ENCODE peak calls at places on chromosomes 11 and 22, in nine cellular contexts. One of them, this sample, is unnamed.

GRCh38 chr11:44188643-44189042 is 93.2 kb downstream of the EXT2 start:
- DNase-seq in putamen: no peak
- DNase-seq in small intestine: no peak
- DNase-seq in lung microvascular endothelial cell: peak; percentile 8
- DNase-seq in activated CD8-positive, alpha-beta memory T cell treated with anti-CD3 and anti-CD28 coated beads for 1 hour: no peak
- DNase-seq in uterus: no peak
- DNase-seq in H7: no peak
- DNase-seq in GM23338: no peak
- DNase-seq in OCI-M1: no peak
- DNase-seq in this sample: no peak

GRCh38 chr11:77079666-77080065 is 12.9 kb downstream of the CAPN5 start:
- DNase-seq in putamen: no peak
- DNase-seq in activated CD8-positive, alpha-beta memory T cell treated with anti-CD3 and anti-CD28 coated beads for 1 hour: no peak
- DNase-seq in GM23338: no peak
- DNase-seq in H7: no peak
- DNase-seq in small intestine: no peak
- DNase-seq in OCI-M1: no peak
- DNase-seq in uterus: no peak
- DNase-seq in lung microvascular endothelial cell: no peak
- DNase-seq in this sample: no peak

GRCh38 chr11:25910090-25910489 is 421.8 kb upstream of the ANO3 start:
- DNase-seq in H7: no peak
- DNase-seq in activated CD8-positive, alpha-beta memory T cell treated with anti-CD3 and anti-CD28 coated beads for 1 hour: no peak
- DNase-seq in putamen: peak; percentile 30
- DNase-seq in uterus: no peak
- DNase-seq in lung microvascular endothelial cell: no peak
- DNase-seq in GM23338: no peak
- DNase-seq in small intestine: peak; percentile 77
- DNase-seq in OCI-M1: peak; percentile 38
- DNase-seq in this sample: no peak

GRCh38 chr11:17604913-17605230 is 57.8 kb downstream of the OTOG start:
- DNase-seq in lung microvascular endothelial cell: no peak
- DNase-seq in small intestine: no peak
- DNase-seq in H7: peak; percentile 25
- DNase-seq in putamen: no peak
- DNase-seq in activated CD8-positive, alpha-beta memory T cell treated with anti-CD3 and anti-CD28 coated beads for 1 hour: no peak
- DNase-seq in uterus: no peak
- DNase-seq in OCI-M1: no peak
- DNase-seq in GM23338: no peak
- DNase-seq in this sample: no peak

GRCh38 chr22:35620624-35621245 is 3.6 kb upstream of the MB start:
- DNase-seq in small intestine: no peak
- DNase-seq in activated CD8-positive, alpha-beta memory T cell treated with anti-CD3 and anti-CD28 coated beads for 1 hour: no peak
- DNase-seq in lung microvascular endothelial cell: no peak
- DNase-seq in putamen: no peak
- DNase-seq in H7: no peak
- DNase-seq in uterus: peak; percentile 60
- DNase-seq in OCI-M1: no peak
- DNase-seq in GM23338: peak; percentile 22
- DNase-seq in this sample: peak; percentile 19

GRCh38 chr11:58845342-58845741 is 838 bp upstream of the GLYATL2 start:
- DNase-seq in uterus: no peak
- DNase-seq in lung microvascular endothelial cell: no peak
- DNase-seq in activated CD8-positive, alpha-beta memory T cell treated with anti-CD3 and anti-CD28 coated beads for 1 hour: no peak
- DNase-seq in small intestine: no peak
- DNase-seq in H7: no peak
- DNase-seq in putamen: no peak
- DNase-seq in OCI-M1: peak; percentile 3
- DNase-seq in GM23338: no peak
- DNase-seq in this sample: no peak

GRCh38 chr11:43837879-43838278 is 42.8 kb upstream of the ALKBH3 start:
- DNase-seq in activated CD8-positive, alpha-beta memory T cell treated with anti-CD3 and anti-CD28 coated beads for 1 hour: no peak
- DNase-seq in GM23338: no peak
- DNase-seq in uterus: no peak
- DNase-seq in H7: no peak
- DNase-seq in putamen: no peak
- DNase-seq in small intestine: no peak
- DNase-seq in lung microvascular endothelial cell: peak; percentile 39
- DNase-seq in OCI-M1: no peak
- DNase-seq in this sample: no peak

GRCh38 chr22:46008291-46008690 is 31.3 kb upstream of the WNT7B start:
- DNase-seq in OCI-M1: no peak
- DNase-seq in GM23338: no peak
- DNase-seq in H7: no peak
- DNase-seq in lung microvascular endothelial cell: no peak
- DNase-seq in activated CD8-positive, alpha-beta memory T cell treated with anti-CD3 and anti-CD28 coated beads for 1 hour: no peak
- DNase-seq in uterus: no peak
- DNase-seq in putamen: no peak
- DNase-seq in small intestine: no peak
- DNase-seq in this sample: no peak

GRCh38 chr11:707817-708420 is 1.9 kb downstream of the EPS8L2 start:
- DNase-seq in putamen: no peak
- DNase-seq in small intestine: no peak
- DNase-seq in H7: peak; percentile 75
- DNase-seq in activated CD8-positive, alpha-beta memory T cell treated with anti-CD3 and anti-CD28 coated beads for 1 hour: no peak
- DNase-seq in OCI-M1: no peak
- DNase-seq in GM23338: no peak
- DNase-seq in uterus: no peak
- DNase-seq in lung microvascular endothelial cell: no peak
- DNase-seq in this sample: peak; percentile 67

GRCh38 chr22:37063436-37064420 is 12.2 kb downstream of the KCTD17 start:
- DNase-seq in H7: peak; percentile 64
- DNase-seq in OCI-M1: no peak
- DNase-seq in lung microvascular endothelial cell: no peak
- DNase-seq in small intestine: peak; percentile 59
- DNase-seq in GM23338: no peak
- DNase-seq in putamen: no peak
- DNase-seq in activated CD8-positive, alpha-beta memory T cell treated with anti-CD3 and anti-CD28 coated beads for 1 hour: no peak
- DNase-seq in uterus: no peak
- DNase-seq in this sample: no peak

GRCh38 chr11:64355078-64355940 is 3.7 kb upstream of the RPS6KA4 start:
- DNase-seq in H7: peak; percentile 97
- DNase-seq in uterus: peak; percentile 71
- DNase-seq in activated CD8-positive, alpha-beta memory T cell treated with anti-CD3 and anti-CD28 coated beads for 1 hour: no peak
- DNase-seq in putamen: peak; percentile 62
- DNase-seq in OCI-M1: peak; percentile 94
- DNase-seq in lung microvascular endothelial cell: peak; percentile 83
- DNase-seq in GM23338: peak; percentile 91
- DNase-seq in small intestine: peak; percentile 91
- DNase-seq in this sample: peak; percentile 86

GRCh38 chr11:117883063-117883462 is 6.6 kb upstream of the FXYD6 start:
- DNase-seq in activated CD8-positive, alpha-beta memory T cell treated with anti-CD3 and anti-CD28 coated beads for 1 hour: no peak
- DNase-seq in GM23338: no peak
- DNase-seq in lung microvascular endothelial cell: no peak
- DNase-seq in small intestine: no peak
- DNase-seq in uterus: no peak
- DNase-seq in putamen: no peak
- DNase-seq in H7: no peak
- DNase-seq in OCI-M1: no peak
- DNase-seq in this sample: no peak